ENCODE peak calls at places on chromosome 20, in ten cellular contexts. One of them, this sample, is unnamed. For H3K4me1, the result is how much of the 10 kb centered on the place peaks cover.

GRCh38 chr20:51104960-51105460 is 82.1 kb upstream of the KCNG1 start:
- DNase-seq in PC-3: no peak
- DNase-seq in ascending aorta: no peak
- DNase-seq in NT2/D1: no peak
- DNase-seq in neuronal stem cell: no peak
- DNase-seq in GM23248: no peak
- DNase-seq in CD8-positive, alpha-beta memory T cell: no peak
- DNase-seq in mesendoderm: no peak
- DNase-seq in Peyer's patch: no peak
- DNase-seq in uterus: no peak
- DNase-seq in this sample: no peak

GRCh38 chr20:32763202-32763999 is 1.2 kb downstream of the DNMT3B start:
- DNase-seq in PC-3: peak
- DNase-seq in ascending aorta: no peak
- DNase-seq in NT2/D1: no peak
- DNase-seq in neuronal stem cell: no peak
- DNase-seq in GM23248: peak
- DNase-seq in CD8-positive, alpha-beta memory T cell: no peak
- DNase-seq in mesendoderm: peak
- DNase-seq in Peyer's patch: no peak
- DNase-seq in uterus: no peak
- DNase-seq in this sample: no peak

GRCh38 chr20:15594296-15594695 is 979.0 kb downstream of the KIF16B start:
- DNase-seq in PC-3: peak
- DNase-seq in ascending aorta: no peak
- DNase-seq in NT2/D1: no peak
- DNase-seq in neuronal stem cell: no peak
- DNase-seq in GM23248: no peak
- DNase-seq in CD8-positive, alpha-beta memory T cell: no peak
- DNase-seq in mesendoderm: no peak
- DNase-seq in Peyer's patch: no peak
- DNase-seq in uterus: no peak
- DNase-seq in this sample: no peak

GRCh38 chr20:2133318-2134183 is 31.9 kb downstream of the STK35 start:
- DNase-seq in PC-3: peak
- DNase-seq in ascending aorta: no peak
- DNase-seq in NT2/D1: no peak
- DNase-seq in neuronal stem cell: peak
- DNase-seq in GM23248: peak
- DNase-seq in CD8-positive, alpha-beta memory T cell: no peak
- DNase-seq in mesendoderm: peak
- DNase-seq in Peyer's patch: no peak
- DNase-seq in uterus: no peak
- DNase-seq in this sample: no peak

GRCh38 chr20:50379049-50379990 is 130.9 kb upstream of the PTPN1 start:
- DNase-seq in PC-3: no peak
- DNase-seq in ascending aorta: peak
- DNase-seq in NT2/D1: no peak
- DNase-seq in neuronal stem cell: no peak
- DNase-seq in GM23248: peak
- DNase-seq in CD8-positive, alpha-beta memory T cell: no peak
- DNase-seq in mesendoderm: no peak
- DNase-seq in Peyer's patch: peak
- DNase-seq in uterus: peak
- DNase-seq in this sample: peak

GRCh38 chr20:58995461-58996225 is 11.4 kb downstream of the CTSZ start:
- DNase-seq in PC-3: peak
- DNase-seq in ascending aorta: no peak
- DNase-seq in NT2/D1: no peak
- DNase-seq in neuronal stem cell: no peak
- DNase-seq in GM23248: no peak
- DNase-seq in CD8-positive, alpha-beta memory T cell: no peak
- DNase-seq in mesendoderm: no peak
- DNase-seq in Peyer's patch: no peak
- DNase-seq in uterus: no peak
- DNase-seq in this sample: no peak

GRCh38 chr20:63186528-63187316 is 29.2 kb downstream of the YTHDF1 start:
- DNase-seq in PC-3: peak
- DNase-seq in ascending aorta: no peak
- DNase-seq in NT2/D1: no peak
- DNase-seq in neuronal stem cell: no peak
- DNase-seq in GM23248: peak
- DNase-seq in CD8-positive, alpha-beta memory T cell: no peak
- DNase-seq in mesendoderm: peak
- DNase-seq in Peyer's patch: no peak
- DNase-seq in uterus: no peak
- DNase-seq in this sample: no peak

GRCh38 chr20:49037962-49038387 is 8.1 kb upstream of the CSE1L start:
- DNase-seq in PC-3: no peak
- DNase-seq in ascending aorta: no peak
- DNase-seq in NT2/D1: no peak
- DNase-seq in neuronal stem cell: no peak
- DNase-seq in GM23248: peak
- DNase-seq in CD8-positive, alpha-beta memory T cell: peak
- DNase-seq in mesendoderm: no peak
- DNase-seq in Peyer's patch: no peak
- DNase-seq in uterus: no peak
- DNase-seq in this sample: no peak

GRCh38 chr20:57264151-57264792 is 2.2 kb downstream of the BMP7 start:
- DNase-seq in PC-3: no peak
- DNase-seq in ascending aorta: no peak
- DNase-seq in NT2/D1: no peak
- DNase-seq in neuronal stem cell: no peak
- DNase-seq in GM23248: no peak
- DNase-seq in CD8-positive, alpha-beta memory T cell: no peak
- DNase-seq in mesendoderm: peak
- DNase-seq in Peyer's patch: no peak
- DNase-seq in uterus: no peak
- DNase-seq in this sample: no peak

GRCh38 chr20:57264908-57265648 is 1.4 kb downstream of the BMP7 start:
- DNase-seq in PC-3: no peak
- DNase-seq in ascending aorta: no peak
- DNase-seq in NT2/D1: no peak
- DNase-seq in neuronal stem cell: no peak
- DNase-seq in GM23248: no peak
- DNase-seq in CD8-positive, alpha-beta memory T cell: no peak
- DNase-seq in mesendoderm: peak
- DNase-seq in Peyer's patch: no peak
- DNase-seq in uterus: no peak
- DNase-seq in this sample: no peak

GRCh38 chr20:57266251-57267157 is at the start of gene BMP7:
- DNase-seq in PC-3: no peak
- DNase-seq in ascending aorta: no peak
- DNase-seq in NT2/D1: no peak
- DNase-seq in neuronal stem cell: no peak
- DNase-seq in GM23248: peak
- DNase-seq in CD8-positive, alpha-beta memory T cell: no peak
- DNase-seq in mesendoderm: peak
- DNase-seq in Peyer's patch: no peak
- DNase-seq in uterus: no peak
- DNase-seq in this sample: no peak

GRCh38 chr20:57267158-57267821 is 849 bp upstream of the BMP7 start:
- DNase-seq in PC-3: no peak
- DNase-seq in ascending aorta: no peak
- DNase-seq in NT2/D1: no peak
- DNase-seq in neuronal stem cell: no peak
- DNase-seq in GM23248: no peak
- DNase-seq in CD8-positive, alpha-beta memory T cell: no peak
- DNase-seq in mesendoderm: no peak
- DNase-seq in Peyer's patch: no peak
- DNase-seq in uterus: no peak
- DNase-seq in this sample: no peak

DNA sequence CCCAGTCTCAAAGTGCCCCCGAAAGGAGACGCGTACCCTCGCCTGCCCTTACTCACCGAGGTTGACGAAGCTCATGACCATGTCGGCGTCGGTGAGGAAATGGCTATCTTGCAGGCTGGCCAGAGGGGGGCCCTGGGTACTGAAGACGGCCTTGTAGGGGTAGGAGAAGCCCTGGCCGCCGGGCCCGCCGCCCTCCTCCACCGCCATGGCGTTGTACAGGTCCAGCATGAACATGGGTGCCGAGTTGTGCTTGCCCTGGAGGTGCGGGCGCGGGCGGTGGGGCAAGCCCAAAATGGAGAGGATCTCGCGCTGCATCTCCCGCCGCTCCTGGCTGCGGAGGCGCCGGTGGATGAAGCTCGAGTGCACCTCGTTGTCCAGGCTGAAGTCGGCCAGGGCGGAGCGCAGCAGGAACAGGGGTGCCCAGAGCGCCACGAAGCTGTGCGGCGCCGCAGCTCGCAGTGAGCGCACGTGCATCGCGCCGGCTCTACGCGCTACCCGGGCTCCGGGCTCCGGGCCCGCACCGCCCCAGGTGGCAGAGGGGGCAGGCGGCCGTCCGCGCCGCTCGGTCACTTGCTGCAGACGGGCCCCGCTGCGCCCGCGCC is 691 bp downstream of the BMP7 start:
- DNase-seq in PC-3: no peak
- DNase-seq in ascending aorta: no peak
- DNase-seq in NT2/D1: no peak
- DNase-seq in neuronal stem cell: no peak
- DNase-seq in GM23248: no peak
- DNase-seq in CD8-positive, alpha-beta memory T cell: no peak
- DNase-seq in mesendoderm: peak
- DNase-seq in Peyer's patch: no peak
- DNase-seq in uterus: no peak
- DNase-seq in this sample: no peak
- H3K4me1 ChIP-seq in PC-3: under half
- H3K4me1 ChIP-seq in ascending aorta: under half
- H3K4me1 ChIP-seq in NT2/D1: under half
- H3K4me1 ChIP-seq in neuronal stem cell: under half
- H3K4me1 ChIP-seq in GM23248: under half
- H3K4me1 ChIP-seq in CD8-positive, alpha-beta memory T cell: under half
- H3K4me1 ChIP-seq in mesendoderm: under half
- H3K4me1 ChIP-seq in Peyer's patch: under half
- H3K4me1 ChIP-seq in uterus: under half
- H3K4me1 ChIP-seq in this sample: under half

GRCh38 chr20:54928564-54928963 is 453.2 kb downstream of the DOK5 start:
- DNase-seq in PC-3: no peak
- DNase-seq in ascending aorta: no peak
- DNase-seq in NT2/D1: no peak
- DNase-seq in neuronal stem cell: no peak
- DNase-seq in GM23248: no peak
- DNase-seq in CD8-positive, alpha-beta memory T cell: no peak
- DNase-seq in mesendoderm: no peak
- DNase-seq in Peyer's patch: no peak
- DNase-seq in uterus: no peak
- DNase-seq in this sample: no peak

GRCh38 chr20:54938707-54939106 is 463.3 kb downstream of the DOK5 start:
- DNase-seq in PC-3: no peak
- DNase-seq in ascending aorta: no peak
- DNase-seq in NT2/D1: no peak
- DNase-seq in neuronal stem cell: no peak
- DNase-seq in GM23248: no peak
- DNase-seq in CD8-positive, alpha-beta memory T cell: no peak
- DNase-seq in mesendoderm: peak
- DNase-seq in Peyer's patch: no peak
- DNase-seq in uterus: no peak
- DNase-seq in this sample: no peak

GRCh38 chr20:54929191-54929590 is 453.8 kb downstream of the DOK5 start:
- DNase-seq in PC-3: no peak
- DNase-seq in ascending aorta: no peak
- DNase-seq in NT2/D1: no peak
- DNase-seq in neuronal stem cell: no peak
- DNase-seq in GM23248: no peak
- DNase-seq in CD8-positive, alpha-beta memory T cell: no peak
- DNase-seq in mesendoderm: no peak
- DNase-seq in Peyer's patch: no peak
- DNase-seq in uterus: no peak
- DNase-seq in this sample: no peak

DNA sequence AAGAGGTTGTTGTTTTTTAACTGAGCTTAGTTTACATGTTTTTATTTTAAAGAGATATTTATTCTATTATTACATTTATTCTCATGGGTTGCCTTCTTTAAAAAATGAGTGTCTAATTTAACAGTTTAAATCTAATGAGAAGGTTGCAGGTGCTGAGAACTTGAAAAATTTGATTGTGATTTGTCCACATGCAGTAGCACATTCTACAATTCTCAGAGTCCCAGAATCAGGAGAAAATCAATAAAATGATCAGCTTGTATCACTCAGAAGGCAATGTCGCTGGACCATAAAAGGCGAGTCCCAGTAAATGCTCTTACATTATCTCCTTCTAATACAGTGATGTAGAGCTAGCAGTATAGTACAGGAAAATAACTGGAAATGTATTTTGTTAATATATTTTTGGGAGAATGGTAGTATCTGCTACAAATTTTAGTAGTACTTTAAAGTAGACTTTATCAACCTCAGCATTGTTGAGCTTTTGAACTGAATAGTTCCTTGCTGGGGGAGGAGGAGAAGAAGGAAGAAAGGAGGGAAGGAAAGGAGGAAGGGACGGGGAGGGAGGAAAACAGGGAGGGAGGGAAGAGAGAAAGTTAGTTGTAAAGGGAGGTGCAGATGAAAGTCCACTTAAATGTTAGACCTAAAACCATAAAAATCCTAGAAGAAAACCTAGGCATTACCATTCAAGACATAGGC is 458.0 kb downstream of the DOK5 start:
- DNase-seq in PC-3: no peak
- DNase-seq in ascending aorta: no peak
- DNase-seq in NT2/D1: no peak
- DNase-seq in neuronal stem cell: no peak
- DNase-seq in GM23248: no peak
- DNase-seq in CD8-positive, alpha-beta memory T cell: no peak
- DNase-seq in mesendoderm: no peak
- DNase-seq in Peyer's patch: no peak
- DNase-seq in uterus: no peak
- DNase-seq in this sample: no peak
- H3K4me1 ChIP-seq in PC-3: under half
- H3K4me1 ChIP-seq in ascending aorta: under half
- H3K4me1 ChIP-seq in NT2/D1: under half
- H3K4me1 ChIP-seq in neuronal stem cell: under half
- H3K4me1 ChIP-seq in GM23248: under half
- H3K4me1 ChIP-seq in CD8-positive, alpha-beta memory T cell: under half
- H3K4me1 ChIP-seq in mesendoderm: under half
- H3K4me1 ChIP-seq in Peyer's patch: under half
- H3K4me1 ChIP-seq in uterus: under half
- H3K4me1 ChIP-seq in this sample: under half

GRCh38 chr20:44900231-44900854 is 9.5 kb upstream of the PABPC1L start:
- DNase-seq in PC-3: no peak
- DNase-seq in ascending aorta: no peak
- DNase-seq in NT2/D1: no peak
- DNase-seq in neuronal stem cell: no peak
- DNase-seq in GM23248: no peak
- DNase-seq in CD8-positive, alpha-beta memory T cell: no peak
- DNase-seq in mesendoderm: no peak
- DNase-seq in Peyer's patch: no peak
- DNase-seq in uterus: no peak
- DNase-seq in this sample: no peak
- H3K4me1 ChIP-seq in PC-3: under half
- H3K4me1 ChIP-seq in ascending aorta: under half
- H3K4me1 ChIP-seq in NT2/D1: under half
- H3K4me1 ChIP-seq in neuronal stem cell: under half
- H3K4me1 ChIP-seq in GM23248: under half
- H3K4me1 ChIP-seq in CD8-positive, alpha-beta memory T cell: under half
- H3K4me1 ChIP-seq in mesendoderm: under half
- H3K4me1 ChIP-seq in Peyer's patch: half or more
- H3K4me1 ChIP-seq in uterus: under half
- H3K4me1 ChIP-seq in this sample: under half

GRCh38 chr20:46637861-46638366 is 13.3 kb downstream of the SLC13A3 start:
- DNase-seq in PC-3: no peak
- DNase-seq in ascending aorta: no peak
- DNase-seq in NT2/D1: no peak
- DNase-seq in neuronal stem cell: no peak
- DNase-seq in GM23248: no peak
- DNase-seq in CD8-positive, alpha-beta memory T cell: no peak
- DNase-seq in mesendoderm: no peak
- DNase-seq in Peyer's patch: no peak
- DNase-seq in uterus: no peak
- DNase-seq in this sample: no peak

GRCh38 chr20:46640536-46641311 is 10.5 kb downstream of the SLC13A3 start:
- DNase-seq in PC-3: no peak
- DNase-seq in ascending aorta: no peak
- DNase-seq in NT2/D1: no peak
- DNase-seq in neuronal stem cell: no peak
- DNase-seq in GM23248: no peak
- DNase-seq in CD8-positive, alpha-beta memory T cell: no peak
- DNase-seq in mesendoderm: no peak
- DNase-seq in Peyer's patch: no peak
- DNase-seq in uterus: no peak
- DNase-seq in this sample: no peak

GRCh38 chr20:46640044-46640443 is 11.2 kb downstream of the SLC13A3 start:
- DNase-seq in PC-3: no peak
- DNase-seq in ascending aorta: no peak
- DNase-seq in NT2/D1: no peak
- DNase-seq in neuronal stem cell: no peak
- DNase-seq in GM23248: no peak
- DNase-seq in CD8-positive, alpha-beta memory T cell: no peak
- DNase-seq in mesendoderm: peak
- DNase-seq in Peyer's patch: no peak
- DNase-seq in uterus: no peak
- DNase-seq in this sample: no peak

GRCh38 chr20:46638367-46639274 is 12.6 kb downstream of the SLC13A3 start:
- DNase-seq in PC-3: no peak
- DNase-seq in ascending aorta: no peak
- DNase-seq in NT2/D1: peak
- DNase-seq in neuronal stem cell: no peak
- DNase-seq in GM23248: no peak
- DNase-seq in CD8-positive, alpha-beta memory T cell: no peak
- DNase-seq in mesendoderm: peak
- DNase-seq in Peyer's patch: no peak
- DNase-seq in uterus: no peak
- DNase-seq in this sample: no peak

GRCh38 chr20:46639587-46639986 is 11.7 kb downstream of the SLC13A3 start:
- DNase-seq in PC-3: no peak
- DNase-seq in ascending aorta: no peak
- DNase-seq in NT2/D1: no peak
- DNase-seq in neuronal stem cell: no peak
- DNase-seq in GM23248: no peak
- DNase-seq in CD8-positive, alpha-beta memory T cell: no peak
- DNase-seq in mesendoderm: no peak
- DNase-seq in Peyer's patch: no peak
- DNase-seq in uterus: no peak
- DNase-seq in this sample: no peak
- H3K4me1 ChIP-seq in PC-3: under half
- H3K4me1 ChIP-seq in ascending aorta: under half
- H3K4me1 ChIP-seq in NT2/D1: under half
- H3K4me1 ChIP-seq in neuronal stem cell: under half
- H3K4me1 ChIP-seq in GM23248: under half
- H3K4me1 ChIP-seq in CD8-positive, alpha-beta memory T cell: under half
- H3K4me1 ChIP-seq in mesendoderm: under half
- H3K4me1 ChIP-seq in Peyer's patch: under half
- H3K4me1 ChIP-seq in uterus: under half
- H3K4me1 ChIP-seq in this sample: under half